ENCODE peak calls at places on chromosome 14, in four cellular contexts. V is HepG2, J is NT2/D1, E is left ventricle myocardium inferior. O is an unnamed sample. For H3K36me3, the result is how much of the 10 kb centered on the place peaks cover.

GRCh38 chr14:98293527-98293926 is 978.5 kb downstream of the BCL11B start:
- DNase-seq in V (no peak), J (no peak), E (no peak), O (no peak)

GRCh38 chr14:95098984-95099599 is 58.2 kb downstream of the DICER1 start:
- DNase-seq in V (peak), J (peak), E (peak), O (peak)

GRCh38 chr14:80213602-80214001 is 2.3 kb upstream of the DIO2 start:
- DNase-seq in V (peak), J (peak), E (no peak), O (no peak)

GRCh38 chr14:79698218-79698617 is 513.1 kb downstream of the DIO2 start:
- DNase-seq in V (no peak), J (no peak), E (no peak), O (no peak)

GRCh38 chr14:59063259-59063658 is 125.2 kb upstream of the DAAM1 start:
- DNase-seq in V (no peak), J (no peak), E (no peak), O (no peak)

GRCh38 chr14:104084251-104085002 is 1.1 kb upstream of the ASPG start:
- DNase-seq in V (no peak), J (no peak), E (no peak), O (no peak)

GRCh38 chr14:89291351-89291940 is 125.6 kb downstream of the FOXN3 start:
- DNase-seq in V (no peak), J (no peak), E (no peak), O (no peak)

GRCh38 chr14:93068721-93069120 is 47.0 kb downstream of the ITPK1 start:
- DNase-seq in V (no peak), J (no peak), E (peak), O (peak)

GRCh38 chr14:48792376-48793024 is 793.7 kb downstream of the RPS29 start:
- DNase-seq in V (peak), J (peak), E (no peak), O (no peak)

GRCh38 chr14:94217116-94217515 is 43.0 kb downstream of the PPP4R4 start:
- DNase-seq in V (no peak), J (peak), E (no peak), O (no peak)

GRCh38 chr14:81618695-81619094 is 85.0 kb upstream of the SEL1L start:
- DNase-seq in V (no peak), J (no peak), E (no peak), O (no peak)

GRCh38 chr14:98754343-98755025 is 517.5 kb downstream of the BCL11B start:
- DNase-seq in V (no peak), J (no peak), E (no peak), O (no peak)

GRCh38 chr14:68143341-68143807 is 323.8 kb downstream of the RAD51B start:
- DNase-seq in V (no peak), J (no peak), E (peak), O (peak)

GRCh38 chr14:56650075-56650474 is 70.5 kb downstream of the TMEM260 start:
- DNase-seq in V (no peak), J (no peak), E (no peak), O (no peak)

GRCh38 chr14:76227450-76228050 is 75.8 kb downstream of the GPATCH2L start:
- DNase-seq in V (no peak), J (no peak), E (no peak), O (no peak)

GRCh38 chr14:24310666-24311604 is at the start of gene LTB4R:
- DNase-seq in V (no peak), J (no peak), E (peak), O (peak)

GRCh38 chr14:73796881-73797539 is 54.6 kb upstream of the PTGR2 start:
- DNase-seq in V (no peak), J (no peak), E (no peak), O (no peak)

GRCh38 chr14:73763396-73763795 is 49.2 kb upstream of the PNMA1 start:
- DNase-seq in V (peak), J (no peak), E (no peak), O (peak)

GRCh38 chr14:35374273-35374681 is 30.3 kb downstream of the NFKBIA start:
- DNase-seq in V (peak), J (no peak), E (no peak), O (no peak)

GRCh38 chr14:76352639-76353281 is 23.2 kb upstream of the ESRRB start:
- DNase-seq in V (peak), J (peak), E (peak), O (peak)

GRCh38 chr14:92135269-92135668 is 13.5 kb downstream of the CPSF2 start:
- DNase-seq in V (peak), J (no peak), E (no peak), O (no peak)

GRCh38 chr14:95463173-95463901 is 53.1 kb downstream of the SYNE3 start:
- DNase-seq in V (no peak), J (no peak), E (no peak), O (no peak)

GRCh38 chr14:70649803-70650202 is 8.1 kb downstream of the TTC9 start:
- DNase-seq in V (no peak), J (no peak), E (no peak), O (no peak)

GRCh38 chr14:50795127-50795526 is 35.8 kb downstream of the NIN start:
- DNase-seq in V (no peak), J (no peak), E (no peak), O (no peak)

GRCh38 chr14:99779751-99780150 is 13.5 kb upstream of the EML1 start:
- DNase-seq in V (no peak), J (no peak), E (no peak), O (no peak)

GRCh38 chr14:95299271-95299670 is 20.4 kb downstream of the CLMN start:
- DNase-seq in V (no peak), J (no peak), E (no peak), O (no peak)

GRCh38 chr14:68949236-68949965 is 29.7 kb downstream of the ACTN1 start:
- DNase-seq in V (no peak), J (no peak), E (no peak), O (no peak)

GRCh38 chr14:104582649-104583048 is 3.1 kb downstream of the C14orf180 start:
- DNase-seq in V (no peak), J (no peak), E (peak), O (no peak)

GRCh38 chr14:92863281-92863680 is 59.7 kb upstream of the CHGA start:
- DNase-seq in V (no peak), J (no peak), E (no peak), O (no peak)

GRCh38 chr14:70097576-70098256 is 91.0 kb downstream of the SLC8A3 start:
- DNase-seq in V (no peak), J (no peak), E (no peak), O (no peak)

GRCh38 chr14:51883232-51883631 is 22.8 kb downstream of the GNG2 start:
- DNase-seq in V (no peak), J (no peak), E (no peak), O (no peak)

GRCh38 chr14:85516239-85517112 is 13.5 kb upstream of the FLRT2 start:
- DNase-seq in V (no peak), J (no peak), E (no peak), O (no peak)

GRCh38 chr14:101350021-101350420 is 211.3 kb upstream of the DIO3 start:
- DNase-seq in V (no peak), J (no peak), E (no peak), O (no peak)

GRCh38 chr14:35557221-35557747 is 23.3 kb downstream of the INSM2 start:
- DNase-seq in V (no peak), J (no peak), E (no peak), O (no peak)

GRCh38 chr14:64210211-64210610 is 84.0 kb downstream of the ESR2 start:
- DNase-seq in V (no peak), J (no peak), E (no peak), O (no peak)
- H3K36me3 ChIP-seq in V (under half), J (under half), E (half or more), O (under half)

GRCh38 chr14:31142455-31143087 is 65.0 kb downstream of the HECTD1 start:
- DNase-seq in V (no peak), J (no peak), E (no peak), O (no peak)
- H3K36me3 ChIP-seq in V (half or more), J (half or more), E (half or more), O (half or more)

GRCh38 chr14:21074398-21075272 is 4.5 kb downstream of the ARHGEF40 start:
- DNase-seq in V (no peak), J (no peak), E (no peak), O (peak)

GRCh38 chr14:21072781-21073339 is 2.8 kb downstream of the ARHGEF40 start:
- DNase-seq in V (no peak), J (no peak), E (no peak), O (no peak)

GRCh38 chr14:21075719-21076437 is 5.8 kb downstream of the ARHGEF40 start:
- DNase-seq in V (no peak), J (no peak), E (no peak), O (no peak)

GRCh38 chr14:21072102-21072501 is 2.0 kb downstream of the ARHGEF40 start:
- DNase-seq in V (no peak), J (no peak), E (no peak), O (no peak)

DNA sequence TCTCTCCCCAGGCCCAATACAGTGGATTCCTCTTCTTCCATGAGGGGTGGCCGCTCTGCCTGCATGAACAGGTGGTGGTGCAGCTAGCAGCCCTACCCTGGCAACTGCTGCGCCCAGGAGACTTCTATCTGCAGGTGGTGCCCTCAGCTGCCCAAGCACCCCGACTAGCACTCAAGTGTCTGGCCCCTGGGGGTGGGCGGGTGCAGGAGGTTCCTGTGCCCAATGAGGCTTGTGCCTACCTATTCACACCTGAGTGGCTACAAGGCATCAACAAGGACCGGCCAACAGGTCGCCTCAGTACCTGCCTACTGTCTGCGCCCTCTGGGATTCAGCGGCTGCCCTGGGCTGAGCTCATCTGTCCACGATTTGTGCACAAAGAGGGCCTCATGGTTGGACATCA is 3.8 kb downstream of the ARHGEF40 start:
- DNase-seq in V (no peak), J (no peak), E (no peak), O (no peak)
- H3K36me3 ChIP-seq in V (under half), J (half or more), E (half or more), O (under half)

GRCh38 chr14:31172084-31172483 is 35.5 kb downstream of the HECTD1 start:
- DNase-seq in V (no peak), J (no peak), E (no peak), O (no peak)

GRCh38 chr14:31167032-31167431 is 40.6 kb downstream of the HECTD1 start:
- DNase-seq in V (no peak), J (no peak), E (no peak), O (no peak)

GRCh38 chr14:31173120-31173837 is 34.3 kb downstream of the HECTD1 start:
- DNase-seq in V (no peak), J (no peak), E (no peak), O (no peak)

GRCh38 chr14:31170411-31170810 is 37.2 kb downstream of the HECTD1 start:
- DNase-seq in V (no peak), J (no peak), E (no peak), O (no peak)

GRCh38 chr14:31169877-31170276 is 37.7 kb downstream of the HECTD1 start:
- DNase-seq in V (no peak), J (no peak), E (no peak), O (no peak)
- H3K36me3 ChIP-seq in V (half or more), J (half or more), E (half or more), O (under half)

DNA sequence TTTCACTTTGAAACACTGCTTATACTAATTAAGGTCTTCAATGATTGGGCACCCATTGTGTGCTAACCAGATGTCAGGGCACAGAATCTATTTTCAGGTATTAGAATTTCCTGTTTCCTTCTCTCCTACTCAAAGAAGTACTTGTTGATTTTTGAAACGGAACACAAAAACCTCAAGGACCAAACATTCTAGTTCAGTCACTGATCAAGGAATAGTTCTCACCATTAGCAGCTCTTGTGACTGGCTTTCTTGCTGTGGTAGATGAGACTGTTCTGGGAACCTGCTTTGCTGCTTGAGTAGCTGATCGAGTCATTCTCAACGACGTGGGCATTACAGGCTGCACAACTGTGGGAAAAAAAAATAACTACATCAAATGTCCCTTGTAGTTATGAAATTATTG is 11.0 kb downstream of the DLGAP5 start:
- DNase-seq in V (no peak), J (no peak), E (no peak), O (no peak)
- H3K36me3 ChIP-seq in V (half or more), J (half or more), E (under half), O (under half)

O was measured in pancreas.